ENCODE peak calls at places on chromosomes 7 and 10, in eight cellular contexts. O, T, A, L, J, S, R and V are unnamed samples.

GRCh38 chr10:119742988-119743646 is 17.3 kb downstream of the INPP5F start:
- DNase-seq in O (peak; percentile 62), T (no peak), A (no peak), L (peak; percentile 55), J (no peak), S (no peak), R (no peak), V (no peak)

GRCh38 chr7:47901542-47901941 is 46.7 kb downstream of the PKD1L1 start:
- DNase-seq in O (peak; percentile 53), T (no peak), A (no peak), L (no peak), J (no peak), S (no peak), R (no peak), V (no peak)

GRCh38 chr7:101927389-101928306 is 110.2 kb downstream of the CUX1 start:
- DNase-seq in O (no peak), T (no peak), A (no peak), L (no peak), J (no peak), S (no peak), R (peak; percentile 46), V (no peak)

GRCh38 chr10:90642136-90642535 is 215.7 kb downstream of the HTR7 start:
- DNase-seq in O (peak; percentile 74), T (no peak), A (no peak), L (no peak), J (no peak), S (no peak), R (no peak), V (no peak)

GRCh38 chr7:23422904-23423303 is 47.4 kb downstream of the IGF2BP3 start:
- DNase-seq in O (no peak), T (no peak), A (no peak), L (no peak), J (no peak), S (no peak), R (no peak), V (no peak)

GRCh38 chr10:27494116-27494515 is 10.0 kb upstream of the RAB18 start:
- DNase-seq in O (no peak), T (no peak), A (no peak), L (no peak), J (no peak), S (no peak), R (no peak), V (no peak)

GRCh38 chr7:73967832-73968295 is 60.1 kb upstream of the ELN start:
- DNase-seq in O (no peak), T (no peak), A (peak; percentile 24), L (no peak), J (no peak), S (no peak), R (no peak), V (no peak)

GRCh38 chr10:122087436-122087835 is 98.5 kb downstream of the TACC2 start:
- DNase-seq in O (no peak), T (no peak), A (no peak), L (no peak), J (no peak), S (no peak), R (no peak), V (no peak)

GRCh38 chr10:76329891-76330575 is 898.6 kb downstream of the LRMDA start:
- DNase-seq in O (peak; percentile 66), T (no peak), A (no peak), L (no peak), J (no peak), S (no peak), R (no peak), V (peak; percentile 69)

GRCh38 chr10:9781681-9782080 is 1236.0 kb upstream of the CELF2 start:
- DNase-seq in O (peak; percentile 49), T (no peak), A (no peak), L (no peak), J (no peak), S (no peak), R (no peak), V (peak; percentile 46)

GRCh38 chr7:69764071-69764470 is 165.8 kb downstream of the AUTS2 start:
- DNase-seq in O (no peak), T (no peak), A (no peak), L (no peak), J (no peak), S (no peak), R (no peak), V (no peak)

GRCh38 chr7:28076421-28077163 is 104.0 kb downstream of the JAZF1 start:
- DNase-seq in O (no peak), T (no peak), A (no peak), L (no peak), J (no peak), S (no peak), R (no peak), V (no peak)

GRCh38 chr7:150948791-150949251 is 29.3 kb downstream of the KCNH2 start:
- DNase-seq in O (no peak), T (no peak), A (no peak), L (no peak), J (no peak), S (no peak), R (peak; percentile 42), V (no peak)

GRCh38 chr10:110533149-110533548 is 34.3 kb upstream of the SMC3 start:
- DNase-seq in O (no peak), T (no peak), A (peak; percentile 38), L (no peak), J (no peak), S (peak; percentile 60), R (no peak), V (no peak)

GRCh38 chr7:29192811-29193210 is 1.8 kb upstream of the CHN2 start:
- DNase-seq in O (no peak), T (no peak), A (no peak), L (no peak), J (no peak), S (no peak), R (no peak), V (no peak)

GRCh38 chr7:1053002-1053411 is 8.7 kb downstream of the GPR146 start:
- DNase-seq in O (no peak), T (no peak), A (no peak), L (no peak), J (no peak), S (peak; percentile 80), R (no peak), V (no peak)

GRCh38 chr7:44433255-44434022 is 57.0 kb downstream of the NUDCD3 start:
- DNase-seq in O (no peak), T (no peak), A (no peak), L (no peak), J (no peak), S (no peak), R (no peak), V (no peak)

GRCh38 chr10:45673074-45673628 is 579 bp upstream of the ZFAND4 start:
- DNase-seq in O (peak; percentile 4), T (peak; percentile 33), A (no peak), L (peak; percentile 47), J (peak; percentile 34), S (no peak), R (no peak), V (no peak)

GRCh38 chr10:132307823-132308587 is at the start of gene STK32C:
- DNase-seq in O (peak; percentile 56), T (peak; percentile 89), A (peak; percentile 91), L (peak; percentile 98), J (peak; percentile 89), S (peak; percentile 99), R (peak; percentile 95), V (no peak)

GRCh38 chr7:767941-768729 is 41.1 kb upstream of the PRKAR1B start:
- DNase-seq in O (peak; percentile 18), T (peak; percentile 88), A (no peak), L (no peak), J (no peak), S (peak; percentile 39), R (no peak), V (no peak)

GRCh38 chr10:102837230-102837721 is at the start of gene CYP17A1:
- DNase-seq in O (no peak), T (peak; percentile 43), A (no peak), L (peak; percentile 33), J (peak; percentile 56), S (no peak), R (peak; percentile 68), V (no peak)

GRCh38 chr10:49054753-49055152 is 60.6 kb downstream of the VSTM4 start:
- DNase-seq in O (no peak), T (no peak), A (no peak), L (no peak), J (peak; percentile 20), S (no peak), R (no peak), V (no peak)
- H3K27me3 ChIP-seq in O (no peaks in the 10 kb centered on the region), T (no peaks in the 10 kb centered on the region), A (no peaks in the 10 kb centered on the region), L (no peaks in the 10 kb centered on the region), J (no peaks in the 10 kb centered on the region), S (no peaks in the 10 kb centered on the region), R (no peaks in the 10 kb centered on the region), V (peaks cover 7% of the 10 kb centered on the region)

DNA sequence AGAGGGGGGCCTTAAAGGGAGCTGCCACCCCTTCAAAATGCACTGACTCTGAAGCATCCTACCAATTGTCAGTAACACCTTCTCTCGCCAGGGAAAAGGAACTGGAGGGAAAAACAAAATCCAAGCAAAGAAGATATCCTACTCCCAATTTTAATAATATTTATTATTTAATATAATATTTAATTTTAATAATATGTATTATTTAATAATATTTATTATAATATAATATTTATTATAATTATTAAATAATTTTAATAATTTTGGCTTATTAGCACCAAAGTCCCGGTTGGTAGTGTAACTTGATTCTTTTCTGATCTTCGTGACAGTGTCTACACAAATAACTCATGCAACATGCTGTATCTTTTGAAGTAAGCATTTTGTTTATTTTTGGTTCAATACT is 58.6 kb upstream of the AGBL3 start:
- DNase-seq in O (no peak), T (no peak), A (no peak), L (no peak), J (no peak), S (no peak), R (no peak), V (no peak)
- H3K4me1 ChIP-seq in O (peaks cover 21% of the 10 kb centered on the region), T (peaks cover 7% of the 10 kb centered on the region), A (peaks cover 27% of the 10 kb centered on the region), L (no peaks in the 10 kb centered on the region), J (peaks cover 20% of the 10 kb centered on the region), S (no peaks in the 10 kb centered on the region), R (peaks cover 6% of the 10 kb centered on the region), V (no peaks in the 10 kb centered on the region)

DNA sequence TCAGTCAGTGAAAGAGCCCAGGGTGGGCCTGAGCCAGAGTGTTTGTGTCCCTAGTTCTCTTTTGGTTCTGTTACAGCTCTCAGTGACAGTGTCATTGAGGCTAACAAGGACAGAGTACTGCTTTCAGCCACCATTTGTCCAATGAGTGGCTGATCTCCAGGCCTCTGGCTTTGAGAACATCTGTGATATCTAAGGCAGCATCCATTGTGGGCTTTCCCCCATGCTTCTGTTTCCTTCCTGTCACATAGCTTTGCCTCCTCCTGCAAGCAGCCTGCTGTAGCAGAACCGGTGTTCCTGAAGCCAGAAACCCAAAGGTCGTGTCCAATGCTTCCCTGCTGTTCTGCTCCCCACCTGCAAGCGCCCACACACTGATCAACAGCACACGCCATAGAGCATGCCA is 68.4 kb downstream of the IKZF1 start:
- DNase-seq in O (no peak), T (no peak), A (no peak), L (no peak), J (no peak), S (no peak), R (no peak), V (no peak)
- H3K27me3 ChIP-seq in O (peaks cover 2% of the 10 kb centered on the region), T (no peaks in the 10 kb centered on the region), A (no peaks in the 10 kb centered on the region), L (no peaks in the 10 kb centered on the region), J (no peaks in the 10 kb centered on the region), S (no peaks in the 10 kb centered on the region), R (no peaks in the 10 kb centered on the region), V (no peaks in the 10 kb centered on the region)

DNA sequence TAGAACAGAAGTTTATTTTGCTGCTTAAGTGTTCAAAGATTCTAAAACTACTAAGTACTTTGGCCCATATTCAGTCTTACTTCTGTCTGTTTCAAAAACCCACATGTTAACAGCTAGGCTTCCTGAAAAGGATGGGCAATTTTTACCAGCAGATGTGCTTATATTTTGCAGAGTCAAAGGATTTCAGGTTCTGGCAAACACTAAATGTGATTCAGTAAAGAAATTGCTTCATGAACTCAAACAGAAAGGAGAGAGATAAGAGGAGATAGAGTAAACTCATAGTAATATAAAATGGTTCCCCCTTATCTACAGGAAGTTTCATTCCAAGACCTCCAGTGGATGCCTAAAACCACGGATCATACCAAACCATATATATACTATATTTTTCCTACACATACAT is 248.5 kb downstream of the AGMO start:
- DNase-seq in O (no peak), T (no peak), A (no peak), L (no peak), J (no peak), S (no peak), R (no peak), V (no peak)
- H3K4me1 ChIP-seq in O (no peaks in the 10 kb centered on the region), T (no peaks in the 10 kb centered on the region), A (no peaks in the 10 kb centered on the region), L (no peaks in the 10 kb centered on the region), J (no peaks in the 10 kb centered on the region), S (peaks cover 5% of the 10 kb centered on the region), R (no peaks in the 10 kb centered on the region), V (no peaks in the 10 kb centered on the region)